ENCODE peak calls at places on chromosomes 12 and 14, in four cellular contexts. One of them, this sample, is unnamed.

GRCh38 chr12:5630101-5630500 is 198.2 kb downstream of the NTF3 start:
- DNase-seq in mesendoderm: no peak
- DNase-seq in A549: no peak
- DNase-seq in substantia nigra: no peak
- DNase-seq in this sample: no peak

GRCh38 chr12:30900351-30900750 is 26.2 kb upstream of the TSPAN11 start:
- DNase-seq in mesendoderm: no peak
- DNase-seq in A549: no peak
- DNase-seq in substantia nigra: no peak
- DNase-seq in this sample: no peak

GRCh38 chr12:9634177-9634803 is 26.6 kb upstream of the KLRB1 start:
- DNase-seq in mesendoderm: peak
- DNase-seq in A549: peak
- DNase-seq in substantia nigra: peak
- DNase-seq in this sample: peak

GRCh38 chr12:26918321-26919215 is 19.2 kb downstream of the INTS13 start:
- DNase-seq in mesendoderm: no peak
- DNase-seq in A549: no peak
- DNase-seq in substantia nigra: no peak
- DNase-seq in this sample: no peak

GRCh38 chr12:19675361-19675760 is 236.1 kb downstream of the AEBP2 start:
- DNase-seq in mesendoderm: no peak
- DNase-seq in A549: no peak
- DNase-seq in substantia nigra: no peak
- DNase-seq in this sample: no peak

GRCh38 chr14:92507174-92507768 is 6.3 kb upstream of the RIN3 start:
- DNase-seq in mesendoderm: no peak
- DNase-seq in A549: no peak
- DNase-seq in substantia nigra: peak
- DNase-seq in this sample: no peak

GRCh38 chr12:52847335-52848102 is 1.3 kb downstream of the KRT78 start:
- DNase-seq in mesendoderm: no peak
- DNase-seq in A549: no peak
- DNase-seq in substantia nigra: no peak
- DNase-seq in this sample: no peak

GRCh38 chr12:104136577-104136976 is 1.4 kb downstream of the NFYB start:
- DNase-seq in mesendoderm: no peak
- DNase-seq in A549: no peak
- DNase-seq in substantia nigra: no peak
- DNase-seq in this sample: no peak

GRCh38 chr14:30621354-30621953 is 665 bp upstream of the SCFD1 start:
- DNase-seq in mesendoderm: peak
- DNase-seq in A549: peak
- DNase-seq in substantia nigra: no peak
- DNase-seq in this sample: no peak

GRCh38 chr12:110599334-110599733 is 14.6 kb upstream of the TCTN1 start:
- DNase-seq in mesendoderm: no peak
- DNase-seq in A549: no peak
- DNase-seq in substantia nigra: no peak
- DNase-seq in this sample: no peak

GRCh38 chr12:45290218-45290609 is 74.3 kb downstream of the ANO6 start:
- DNase-seq in mesendoderm: no peak
- DNase-seq in A549: peak
- DNase-seq in substantia nigra: no peak
- DNase-seq in this sample: no peak

GRCh38 chr14:58816416-58817115 is 178.8 kb downstream of the DACT1 start:
- DNase-seq in mesendoderm: no peak
- DNase-seq in A549: no peak
- DNase-seq in substantia nigra: no peak
- DNase-seq in this sample: no peak
- H3K27ac ChIP-seq in mesendoderm: no peak
- H3K27ac ChIP-seq in A549: no peak
- H3K27ac ChIP-seq in substantia nigra: peak
- H3K27ac ChIP-seq in this sample: peak

GRCh38 chr12:14991069-14991468 is 18.2 kb downstream of the PDE6H start:
- DNase-seq in mesendoderm: no peak
- DNase-seq in A549: no peak
- DNase-seq in substantia nigra: no peak
- DNase-seq in this sample: no peak

GRCh38 chr12:14994610-14995009 is 21.8 kb downstream of the PDE6H start:
- DNase-seq in mesendoderm: no peak
- DNase-seq in A549: no peak
- DNase-seq in substantia nigra: no peak
- DNase-seq in this sample: no peak

GRCh38 chr12:14993117-14993516 is 20.3 kb downstream of the PDE6H start:
- DNase-seq in mesendoderm: no peak
- DNase-seq in A549: peak
- DNase-seq in substantia nigra: no peak
- DNase-seq in this sample: no peak

GRCh38 chr12:14995583-14996425 is 23.0 kb downstream of the PDE6H start:
- DNase-seq in mesendoderm: peak
- DNase-seq in A549: peak
- DNase-seq in substantia nigra: no peak
- DNase-seq in this sample: no peak

DNA sequence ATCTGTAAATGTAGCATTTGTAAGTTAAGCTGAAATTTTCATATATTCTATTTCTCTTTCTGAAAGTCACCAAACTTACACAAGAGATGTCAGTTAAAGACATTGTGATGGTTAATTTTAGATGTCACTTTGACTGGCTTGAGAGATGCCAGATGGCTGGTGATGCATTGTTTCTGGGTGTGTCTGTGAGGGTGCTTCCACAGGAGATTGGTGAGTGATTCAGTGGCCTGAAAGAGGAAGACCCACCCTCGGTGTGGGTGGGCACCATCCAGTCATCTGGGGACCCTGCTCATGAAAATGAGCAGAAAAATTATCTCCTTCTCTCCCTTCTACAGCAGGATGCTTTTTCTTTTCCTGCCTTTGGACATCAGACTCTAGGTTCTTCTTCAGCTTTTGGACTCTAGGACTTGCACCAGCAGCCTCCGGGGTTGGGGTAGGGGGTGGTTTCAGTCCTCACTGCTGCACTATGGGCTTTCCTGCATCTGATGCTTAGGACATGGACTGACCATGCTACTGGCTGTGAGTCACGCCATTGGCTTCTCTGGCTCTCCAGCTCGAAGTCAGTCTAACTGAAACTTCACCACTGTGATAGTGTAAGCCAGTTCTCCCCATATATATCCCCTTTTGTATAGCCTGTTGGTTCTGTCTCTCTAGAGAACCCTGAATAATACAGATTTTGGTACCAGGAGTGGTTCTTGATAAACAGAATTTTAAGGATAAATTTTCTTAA is 20.9 kb downstream of the PDE6H start:
- DNase-seq in mesendoderm: peak
- DNase-seq in A549: peak
- DNase-seq in substantia nigra: no peak
- DNase-seq in this sample: no peak
- H3K27ac ChIP-seq in mesendoderm: no peak
- H3K27ac ChIP-seq in A549: no peak
- H3K27ac ChIP-seq in substantia nigra: no peak
- H3K27ac ChIP-seq in this sample: no peak

GRCh38 chr14:85537526-85537925 is 7.6 kb downstream of the FLRT2 start:
- DNase-seq in mesendoderm: no peak
- DNase-seq in A549: no peak
- DNase-seq in substantia nigra: no peak
- DNase-seq in this sample: no peak

GRCh38 chr14:85534914-85535313 is 5.0 kb downstream of the FLRT2 start:
- DNase-seq in mesendoderm: no peak
- DNase-seq in A549: no peak
- DNase-seq in substantia nigra: no peak
- DNase-seq in this sample: no peak

GRCh38 chr14:85535316-85535715 is 5.4 kb downstream of the FLRT2 start:
- DNase-seq in mesendoderm: no peak
- DNase-seq in A549: no peak
- DNase-seq in substantia nigra: no peak
- DNase-seq in this sample: no peak

GRCh38 chr14:85536835-85537195 is 6.9 kb downstream of the FLRT2 start:
- DNase-seq in mesendoderm: no peak
- DNase-seq in A549: no peak
- DNase-seq in substantia nigra: no peak
- DNase-seq in this sample: no peak

GRCh38 chr14:85535916-85536834 is 6.2 kb downstream of the FLRT2 start:
- DNase-seq in mesendoderm: peak
- DNase-seq in A549: peak
- DNase-seq in substantia nigra: no peak
- DNase-seq in this sample: no peak
- H3K27ac ChIP-seq in mesendoderm: no peak
- H3K27ac ChIP-seq in A549: no peak
- H3K27ac ChIP-seq in substantia nigra: no peak
- H3K27ac ChIP-seq in this sample: peak

GRCh38 chr14:51877807-51878206 is 17.4 kb downstream of the GNG2 start:
- DNase-seq in mesendoderm: peak
- DNase-seq in A549: no peak
- DNase-seq in substantia nigra: no peak
- DNase-seq in this sample: no peak

GRCh38 chr14:51879170-51879569 is 18.8 kb downstream of the GNG2 start:
- DNase-seq in mesendoderm: no peak
- DNase-seq in A549: no peak
- DNase-seq in substantia nigra: no peak
- DNase-seq in this sample: no peak

GRCh38 chr14:51883232-51883631 is 22.8 kb downstream of the GNG2 start:
- DNase-seq in mesendoderm: no peak
- DNase-seq in A549: no peak
- DNase-seq in substantia nigra: no peak
- DNase-seq in this sample: no peak

GRCh38 chr14:51884086-51884927 is 23.9 kb downstream of the GNG2 start:
- DNase-seq in mesendoderm: peak
- DNase-seq in A549: no peak
- DNase-seq in substantia nigra: no peak
- DNase-seq in this sample: no peak

GRCh38 chr14:51880810-51881580 is 20.6 kb downstream of the GNG2 start:
- DNase-seq in mesendoderm: no peak
- DNase-seq in A549: no peak
- DNase-seq in substantia nigra: no peak
- DNase-seq in this sample: no peak
- H3K27ac ChIP-seq in mesendoderm: no peak
- H3K27ac ChIP-seq in A549: no peak
- H3K27ac ChIP-seq in substantia nigra: no peak
- H3K27ac ChIP-seq in this sample: no peak

GRCh38 chr12:123950476-123951169 is 22.0 kb downstream of the CCDC92 start:
- DNase-seq in mesendoderm: no peak
- DNase-seq in A549: no peak
- DNase-seq in substantia nigra: no peak
- DNase-seq in this sample: no peak
- H3K27ac ChIP-seq in mesendoderm: no peak
- H3K27ac ChIP-seq in A549: no peak
- H3K27ac ChIP-seq in substantia nigra: no peak
- H3K27ac ChIP-seq in this sample: no peak

GRCh38 chr12:49198431-49199155 is 9.7 kb upstream of the TUBA1A start:
- DNase-seq in mesendoderm: peak
- DNase-seq in A549: no peak
- DNase-seq in substantia nigra: peak
- DNase-seq in this sample: peak
- H3K27ac ChIP-seq in mesendoderm: no peak
- H3K27ac ChIP-seq in A549: no peak
- H3K27ac ChIP-seq in substantia nigra: peak
- H3K27ac ChIP-seq in this sample: peak

GRCh38 chr12:113479193-113479577 is 7.5 kb upstream of the LHX5 start:
- DNase-seq in mesendoderm: no peak
- DNase-seq in A549: no peak
- DNase-seq in substantia nigra: no peak
- DNase-seq in this sample: no peak

GRCh38 chr12:113477171-113477841 is 5.6 kb upstream of the LHX5 start:
- DNase-seq in mesendoderm: no peak
- DNase-seq in A549: no peak
- DNase-seq in substantia nigra: no peak
- DNase-seq in this sample: no peak

GRCh38 chr12:113476093-113476986 is 4.7 kb upstream of the LHX5 start:
- DNase-seq in mesendoderm: no peak
- DNase-seq in A549: no peak
- DNase-seq in substantia nigra: no peak
- DNase-seq in this sample: no peak

GRCh38 chr12:113478351-113479011 is 6.8 kb upstream of the LHX5 start:
- DNase-seq in mesendoderm: no peak
- DNase-seq in A549: no peak
- DNase-seq in substantia nigra: no peak
- DNase-seq in this sample: no peak

GRCh38 chr12:113477842-113478215 is 6.2 kb upstream of the LHX5 start:
- DNase-seq in mesendoderm: no peak
- DNase-seq in A549: no peak
- DNase-seq in substantia nigra: no peak
- DNase-seq in this sample: no peak
- H3K27ac ChIP-seq in mesendoderm: no peak
- H3K27ac ChIP-seq in A549: no peak
- H3K27ac ChIP-seq in substantia nigra: no peak
- H3K27ac ChIP-seq in this sample: no peak

DNA sequence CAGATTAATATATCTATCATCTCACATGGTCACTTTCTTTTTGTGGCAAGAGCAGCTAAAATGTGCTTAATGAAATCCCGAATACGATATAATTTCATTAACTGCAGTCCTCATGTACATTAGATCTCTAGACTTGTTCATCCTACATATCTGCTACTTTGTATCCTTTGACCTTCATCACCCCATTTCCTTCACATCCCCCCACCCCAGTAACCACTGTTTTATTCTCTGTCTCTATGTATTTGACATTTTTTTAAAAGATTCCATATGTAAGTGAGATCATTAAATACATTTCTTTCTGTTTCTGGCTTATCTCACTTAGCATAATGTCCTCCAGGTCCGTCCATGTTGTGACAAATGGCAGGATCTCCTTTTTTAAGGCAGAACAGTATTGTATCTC is 23.0 kb upstream of the ST8SIA1 start:
- DNase-seq in mesendoderm: no peak
- DNase-seq in A549: no peak
- DNase-seq in substantia nigra: no peak
- DNase-seq in this sample: no peak
- H3K27ac ChIP-seq in mesendoderm: no peak
- H3K27ac ChIP-seq in A549: no peak
- H3K27ac ChIP-seq in substantia nigra: no peak
- H3K27ac ChIP-seq in this sample: no peak

DNA sequence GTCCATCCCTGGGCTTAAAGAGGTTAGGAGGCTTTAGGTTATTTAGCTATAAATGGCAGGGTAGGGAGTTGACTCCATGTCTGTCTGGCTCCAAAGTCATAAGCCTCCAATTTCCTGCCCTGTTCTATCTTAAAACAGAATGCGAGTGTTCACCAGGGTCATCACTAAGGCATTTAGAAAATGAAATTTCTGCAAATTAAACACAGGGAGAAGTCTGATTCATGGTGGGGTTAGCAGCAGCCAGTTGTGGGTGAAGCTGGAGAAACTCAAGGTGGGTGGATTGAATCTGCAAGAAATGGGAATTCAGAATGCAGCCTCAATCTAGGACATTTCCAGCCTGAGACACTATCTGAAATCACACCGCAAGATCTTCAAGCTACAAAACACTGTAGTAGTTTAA is 13.0 kb upstream of the C12orf75 start:
- DNase-seq in mesendoderm: no peak
- DNase-seq in A549: peak
- DNase-seq in substantia nigra: no peak
- DNase-seq in this sample: no peak
- H3K27ac ChIP-seq in mesendoderm: no peak
- H3K27ac ChIP-seq in A549: peak
- H3K27ac ChIP-seq in substantia nigra: no peak
- H3K27ac ChIP-seq in this sample: no peak